ENCODE peak calls at places on chromosome X, in five cellular contexts. One of them, this sample, is unnamed.

GRCh38 chrX:151694661-151695582 is at the start of gene PRRG3:
- DNase-seq in stimulated activated CD4-positive, alpha-beta T cell treated with anti-CD3 and anti-CD28 coated beads, Interleukin-4, amount 100 ng/mL, for 24 hours: no peak
- DNase-seq in NCI-H524: peak; percentile 46
- DNase-seq in head of caudate nucleus: no peak
- DNase-seq in NCI-H510A treated with DMSO at 0.1 percent for 48 hours: no peak
- DNase-seq in this sample: no peak

GRCh38 chrX:130055103-130055502 is 55.2 kb downstream of the ELF4 start:
- DNase-seq in stimulated activated CD4-positive, alpha-beta T cell treated with anti-CD3 and anti-CD28 coated beads, Interleukin-4, amount 100 ng/mL, for 24 hours: no peak
- DNase-seq in NCI-H524: no peak
- DNase-seq in NCI-H510A treated with DMSO at 0.1 percent for 48 hours: no peak
- DNase-seq in head of caudate nucleus: no peak
- DNase-seq in this sample: no peak

GRCh38 chrX:7925867-7926472 is 1.2 kb downstream of the PNPLA4 start:
- DNase-seq in stimulated activated CD4-positive, alpha-beta T cell treated with anti-CD3 and anti-CD28 coated beads, Interleukin-4, amount 100 ng/mL, for 24 hours: peak; percentile 57
- DNase-seq in head of caudate nucleus: peak; percentile 44
- DNase-seq in NCI-H510A treated with DMSO at 0.1 percent for 48 hours: peak; percentile 22
- DNase-seq in NCI-H524: peak; percentile 80
- DNase-seq in this sample: no peak

GRCh38 chrX:119468930-119469635 is 839 bp downstream of the SLC25A5 start:
- DNase-seq in stimulated activated CD4-positive, alpha-beta T cell treated with anti-CD3 and anti-CD28 coated beads, Interleukin-4, amount 100 ng/mL, for 24 hours: peak; percentile 88
- DNase-seq in NCI-H510A treated with DMSO at 0.1 percent for 48 hours: peak; percentile 81
- DNase-seq in NCI-H524: peak; percentile 86
- DNase-seq in head of caudate nucleus: peak; percentile 80
- DNase-seq in this sample: peak; percentile 60

GRCh38 chrX:40996886-40997530 is 88.2 kb upstream of the USP9X start:
- DNase-seq in stimulated activated CD4-positive, alpha-beta T cell treated with anti-CD3 and anti-CD28 coated beads, Interleukin-4, amount 100 ng/mL, for 24 hours: no peak
- DNase-seq in NCI-H524: peak; percentile 60
- DNase-seq in NCI-H510A treated with DMSO at 0.1 percent for 48 hours: no peak
- DNase-seq in head of caudate nucleus: no peak
- DNase-seq in this sample: no peak

GRCh38 chrX:22534643-22535042 is 261.9 kb downstream of the CBLL2 start:
- DNase-seq in head of caudate nucleus: no peak
- DNase-seq in stimulated activated CD4-positive, alpha-beta T cell treated with anti-CD3 and anti-CD28 coated beads, Interleukin-4, amount 100 ng/mL, for 24 hours: no peak
- DNase-seq in NCI-H524: no peak
- DNase-seq in NCI-H510A treated with DMSO at 0.1 percent for 48 hours: no peak
- DNase-seq in this sample: no peak

GRCh38 chrX:11458175-11458574 is 165.0 kb downstream of the AMELX start:
- DNase-seq in head of caudate nucleus: no peak
- DNase-seq in NCI-H524: no peak
- DNase-seq in stimulated activated CD4-positive, alpha-beta T cell treated with anti-CD3 and anti-CD28 coated beads, Interleukin-4, amount 100 ng/mL, for 24 hours: no peak
- DNase-seq in NCI-H510A treated with DMSO at 0.1 percent for 48 hours: no peak
- DNase-seq in this sample: no peak

GRCh38 chrX:21276736-21277433 is 97.3 kb upstream of the CNKSR2 start:
- DNase-seq in NCI-H524: no peak
- DNase-seq in NCI-H510A treated with DMSO at 0.1 percent for 48 hours: no peak
- DNase-seq in head of caudate nucleus: no peak
- DNase-seq in stimulated activated CD4-positive, alpha-beta T cell treated with anti-CD3 and anti-CD28 coated beads, Interleukin-4, amount 100 ng/mL, for 24 hours: no peak
- DNase-seq in this sample: no peak

GRCh38 chrX:71992711-71993110 is 82.1 kb downstream of the NHSL2 start:
- DNase-seq in NCI-H524: no peak
- DNase-seq in stimulated activated CD4-positive, alpha-beta T cell treated with anti-CD3 and anti-CD28 coated beads, Interleukin-4, amount 100 ng/mL, for 24 hours: peak; percentile 14
- DNase-seq in head of caudate nucleus: no peak
- DNase-seq in NCI-H510A treated with DMSO at 0.1 percent for 48 hours: no peak
- DNase-seq in this sample: no peak

GRCh38 chrX:20519826-20520225 is 253.1 kb upstream of the RPS6KA3 start:
- DNase-seq in NCI-H510A treated with DMSO at 0.1 percent for 48 hours: no peak
- DNase-seq in head of caudate nucleus: no peak
- DNase-seq in NCI-H524: no peak
- DNase-seq in stimulated activated CD4-positive, alpha-beta T cell treated with anti-CD3 and anti-CD28 coated beads, Interleukin-4, amount 100 ng/mL, for 24 hours: no peak
- DNase-seq in this sample: no peak

GRCh38 chrX:51569561-51569960 is 49.2 kb downstream of the CENPVL3 start:
- DNase-seq in stimulated activated CD4-positive, alpha-beta T cell treated with anti-CD3 and anti-CD28 coated beads, Interleukin-4, amount 100 ng/mL, for 24 hours: no peak
- DNase-seq in NCI-H510A treated with DMSO at 0.1 percent for 48 hours: no peak
- DNase-seq in NCI-H524: no peak
- DNase-seq in head of caudate nucleus: no peak
- DNase-seq in this sample: no peak

GRCh38 chrX:5632061-5632614 is 596.5 kb downstream of the NLGN4X start:
- DNase-seq in head of caudate nucleus: no peak
- DNase-seq in NCI-H524: no peak
- DNase-seq in NCI-H510A treated with DMSO at 0.1 percent for 48 hours: no peak
- DNase-seq in stimulated activated CD4-positive, alpha-beta T cell treated with anti-CD3 and anti-CD28 coated beads, Interleukin-4, amount 100 ng/mL, for 24 hours: no peak
- DNase-seq in this sample: no peak

GRCh38 chrX:127457161-127457560 is 595.0 kb downstream of the ACTRT1 start:
- DNase-seq in NCI-H524: no peak
- DNase-seq in head of caudate nucleus: no peak
- DNase-seq in stimulated activated CD4-positive, alpha-beta T cell treated with anti-CD3 and anti-CD28 coated beads, Interleukin-4, amount 100 ng/mL, for 24 hours: no peak
- DNase-seq in NCI-H510A treated with DMSO at 0.1 percent for 48 hours: no peak
- DNase-seq in this sample: no peak

GRCh38 chrX:33725556-33726232 is 406.4 kb downstream of the FAM47A start:
- DNase-seq in NCI-H524: peak; percentile 57
- DNase-seq in stimulated activated CD4-positive, alpha-beta T cell treated with anti-CD3 and anti-CD28 coated beads, Interleukin-4, amount 100 ng/mL, for 24 hours: no peak
- DNase-seq in head of caudate nucleus: no peak
- DNase-seq in NCI-H510A treated with DMSO at 0.1 percent for 48 hours: no peak
- DNase-seq in this sample: no peak

GRCh38 chrX:20609916-20610415 is 343.3 kb upstream of the RPS6KA3 start:
- DNase-seq in stimulated activated CD4-positive, alpha-beta T cell treated with anti-CD3 and anti-CD28 coated beads, Interleukin-4, amount 100 ng/mL, for 24 hours: no peak
- DNase-seq in NCI-H510A treated with DMSO at 0.1 percent for 48 hours: no peak
- DNase-seq in head of caudate nucleus: no peak
- DNase-seq in NCI-H524: no peak
- DNase-seq in this sample: no peak

GRCh38 chrX:53308836-53309235 is 27.5 kb upstream of the IQSEC2 start:
- DNase-seq in stimulated activated CD4-positive, alpha-beta T cell treated with anti-CD3 and anti-CD28 coated beads, Interleukin-4, amount 100 ng/mL, for 24 hours: no peak
- DNase-seq in NCI-H510A treated with DMSO at 0.1 percent for 48 hours: no peak
- DNase-seq in NCI-H524: no peak
- DNase-seq in head of caudate nucleus: no peak
- DNase-seq in this sample: no peak

GRCh38 chrX:143945171-143945570 is 61.3 kb downstream of the UBE2NL start:
- DNase-seq in NCI-H524: no peak
- DNase-seq in stimulated activated CD4-positive, alpha-beta T cell treated with anti-CD3 and anti-CD28 coated beads, Interleukin-4, amount 100 ng/mL, for 24 hours: no peak
- DNase-seq in NCI-H510A treated with DMSO at 0.1 percent for 48 hours: no peak
- DNase-seq in head of caudate nucleus: no peak
- DNase-seq in this sample: no peak

GRCh38 chrX:39017062-39017461 is 215.8 kb downstream of the MID1IP1 start:
- DNase-seq in NCI-H510A treated with DMSO at 0.1 percent for 48 hours: no peak
- DNase-seq in NCI-H524: no peak
- DNase-seq in head of caudate nucleus: no peak
- DNase-seq in stimulated activated CD4-positive, alpha-beta T cell treated with anti-CD3 and anti-CD28 coated beads, Interleukin-4, amount 100 ng/mL, for 24 hours: no peak
- DNase-seq in this sample: no peak

GRCh38 chrX:27981349-27981748 is at the start of gene DCAF8L1:
- DNase-seq in NCI-H524: no peak
- DNase-seq in stimulated activated CD4-positive, alpha-beta T cell treated with anti-CD3 and anti-CD28 coated beads, Interleukin-4, amount 100 ng/mL, for 24 hours: no peak
- DNase-seq in head of caudate nucleus: no peak
- DNase-seq in NCI-H510A treated with DMSO at 0.1 percent for 48 hours: no peak
- DNase-seq in this sample: no peak

GRCh38 chrX:51860679-51861078 is 32.7 kb upstream of the MAGED1 start:
- DNase-seq in stimulated activated CD4-positive, alpha-beta T cell treated with anti-CD3 and anti-CD28 coated beads, Interleukin-4, amount 100 ng/mL, for 24 hours: no peak
- DNase-seq in NCI-H524: no peak
- DNase-seq in NCI-H510A treated with DMSO at 0.1 percent for 48 hours: no peak
- DNase-seq in head of caudate nucleus: peak; percentile 7
- DNase-seq in this sample: no peak

GRCh38 chrX:96987228-96987627 is 103.5 kb downstream of the RPA4 start:
- DNase-seq in stimulated activated CD4-positive, alpha-beta T cell treated with anti-CD3 and anti-CD28 coated beads, Interleukin-4, amount 100 ng/mL, for 24 hours: no peak
- DNase-seq in NCI-H524: no peak
- DNase-seq in head of caudate nucleus: no peak
- DNase-seq in NCI-H510A treated with DMSO at 0.1 percent for 48 hours: no peak
- DNase-seq in this sample: no peak

GRCh38 chrX:95889279-95889678 is 795.4 kb upstream of the DIAPH2 start:
- DNase-seq in head of caudate nucleus: no peak
- DNase-seq in NCI-H524: no peak
- DNase-seq in NCI-H510A treated with DMSO at 0.1 percent for 48 hours: no peak
- DNase-seq in stimulated activated CD4-positive, alpha-beta T cell treated with anti-CD3 and anti-CD28 coated beads, Interleukin-4, amount 100 ng/mL, for 24 hours: no peak
- DNase-seq in this sample: no peak

GRCh38 chrX:67604979-67605703 is 61.3 kb downstream of the AR start:
- DNase-seq in stimulated activated CD4-positive, alpha-beta T cell treated with anti-CD3 and anti-CD28 coated beads, Interleukin-4, amount 100 ng/mL, for 24 hours: no peak
- DNase-seq in NCI-H510A treated with DMSO at 0.1 percent for 48 hours: no peak
- DNase-seq in head of caudate nucleus: no peak
- DNase-seq in NCI-H524: no peak
- DNase-seq in this sample: no peak

GRCh38 chrX:17732138-17732783 is 5.0 kb upstream of the SCML1 start:
- DNase-seq in NCI-H524: no peak
- DNase-seq in head of caudate nucleus: no peak
- DNase-seq in stimulated activated CD4-positive, alpha-beta T cell treated with anti-CD3 and anti-CD28 coated beads, Interleukin-4, amount 100 ng/mL, for 24 hours: no peak
- DNase-seq in NCI-H510A treated with DMSO at 0.1 percent for 48 hours: no peak
- DNase-seq in this sample: no peak

GRCh38 chrX:118536204-118536603 is 40.6 kb downstream of the DOCK11 start:
- DNase-seq in stimulated activated CD4-positive, alpha-beta T cell treated with anti-CD3 and anti-CD28 coated beads, Interleukin-4, amount 100 ng/mL, for 24 hours: no peak
- DNase-seq in NCI-H524: no peak
- DNase-seq in NCI-H510A treated with DMSO at 0.1 percent for 48 hours: no peak
- DNase-seq in head of caudate nucleus: no peak
- DNase-seq in this sample: no peak

GRCh38 chrX:96481831-96482230 is 202.8 kb upstream of the DIAPH2 start:
- DNase-seq in stimulated activated CD4-positive, alpha-beta T cell treated with anti-CD3 and anti-CD28 coated beads, Interleukin-4, amount 100 ng/mL, for 24 hours: no peak
- DNase-seq in head of caudate nucleus: no peak
- DNase-seq in NCI-H510A treated with DMSO at 0.1 percent for 48 hours: no peak
- DNase-seq in NCI-H524: no peak
- DNase-seq in this sample: no peak